ENCODE peak calls at places on chromosomes 6 and 20, in ten cellular contexts. U, E, K, C, S, P, Z, V, X and Y are unnamed samples.
A peak's percentile ranks its signal among the peaks of the same experiment; 100 is the strongest.

GRCh38 chr6:55888917-55889316 is 13.5 kb upstream of the BMP5 start:
- ATAC-seq in X (no peak), U (no peak), Z (no peak), C (no peak), V (no peak), S (no peak), E (no peak), P (no peak), K (no peak), Y (no peak)

GRCh38 chr6:45084257-45084656 is 243.9 kb upstream of the RUNX2 start:
- ATAC-seq in P (no peak), K (no peak), X (no peak), V (no peak), S (peak; percentile 40), Z (no peak), U (no peak), C (no peak), E (no peak), Y (no peak)

GRCh38 chr6:3075522-3076113 is 7.3 kb downstream of the RIPK1 start:
- ATAC-seq in E (no peak), S (no peak), U (peak; percentile 70), C (no peak), V (peak; percentile 82), K (peak; percentile 51), Z (no peak), X (peak; percentile 50), P (no peak), Y (no peak)

GRCh38 chr6:39076993-39077535 is 28.5 kb downstream of the GLP1R start:
- ATAC-seq in U (no peak), K (no peak), P (no peak), X (no peak), S (no peak), Z (no peak), V (no peak), E (no peak), C (no peak), Y (no peak)

GRCh38 chr6:21371676-21372161 is 221.8 kb upstream of the SOX4 start:
- ATAC-seq in X (no peak), S (no peak), V (no peak), P (peak; percentile 60), K (peak; percentile 66), E (no peak), U (no peak), Z (no peak), C (peak; percentile 79), Y (no peak)

GRCh38 chr6:133262804-133263203 is 21.6 kb downstream of the EYA4 start:
- ATAC-seq in V (no peak), C (no peak), K (no peak), P (no peak), X (no peak), Z (no peak), S (no peak), U (no peak), E (no peak), Y (no peak)

GRCh38 chr6:890995-891394 is 198.1 kb upstream of the EXOC2 start:
- ATAC-seq in P (no peak), U (no peak), V (no peak), Z (no peak), E (no peak), K (no peak), S (no peak), C (no peak), X (no peak), Y (no peak)

GRCh38 chr6:1630771-1631217 is 21.1 kb downstream of the FOXC1 start:
- ATAC-seq in U (no peak), S (no peak), C (no peak), Z (no peak), K (no peak), E (peak; percentile 90), X (no peak), V (no peak), P (no peak), Y (no peak)

GRCh38 chr20:11159728-11160127 is 485.9 kb upstream of the JAG1 start:
- ATAC-seq in E (no peak), S (no peak), P (no peak), Z (peak; percentile 72), K (no peak), X (no peak), U (no peak), V (no peak), C (peak; percentile 82), Y (no peak)

GRCh38 chr6:30819287-30819917 is 64.9 kb upstream of the DDR1 start:
- ATAC-seq in E (no peak), S (no peak), P (no peak), V (no peak), U (peak; percentile 18), Z (no peak), K (peak; percentile 43), X (peak; percentile 69), C (no peak), Y (no peak)

GRCh38 chr20:49259799-49260198 is 18.1 kb downstream of the ZNFX1 start:
- ATAC-seq in S (no peak), K (no peak), E (no peak), Z (no peak), V (no peak), P (no peak), C (no peak), U (no peak), X (no peak), Y (no peak)

GRCh38 chr6:84575264-84575663 is 189.1 kb downstream of the TBX18 start:
- ATAC-seq in K (peak; percentile 78), C (no peak), X (peak; percentile 82), Z (no peak), S (no peak), P (no peak), V (no peak), E (no peak), U (peak; percentile 67), Y (no peak)

GRCh38 chr6:63804381-63804956 is 168.9 kb downstream of the PHF3 start:
- ATAC-seq in E (no peak), K (peak; percentile 74), C (no peak), Z (no peak), X (no peak), U (no peak), S (no peak), V (no peak), P (no peak), Y (no peak)

GRCh38 chr20:17612287-17612974 is 42.6 kb downstream of the DSTN start:
- ATAC-seq in P (no peak), K (peak; percentile 10), V (peak; percentile 2), X (peak; percentile 77), E (peak; percentile 9), U (peak; percentile 82), C (peak; percentile 36), S (peak; percentile 67), Z (peak; percentile 30), Y (no peak)

GRCh38 chr6:157800420-157801237 is 22.4 kb upstream of the SNX9 start:
- ATAC-seq in V (no peak), P (no peak), E (no peak), U (peak; percentile 91), Z (no peak), S (peak; percentile 50), K (peak; percentile 97), X (peak; percentile 97), C (peak; percentile 41), Y (peak; percentile 97)

GRCh38 chr6:169648617-169649016 is 53.2 kb downstream of the WDR27 start:
- ATAC-seq in E (no peak), C (no peak), Z (no peak), V (no peak), X (no peak), S (no peak), P (no peak), U (no peak), K (no peak), Y (no peak)

GRCh38 chr6:100116409-100117194 is 122.6 kb upstream of the MCHR2 start:
- ATAC-seq in V (peak; percentile 91), K (peak; percentile 80), S (no peak), U (no peak), Z (no peak), X (peak; percentile 65), C (peak; percentile 64), E (no peak), P (no peak), Y (peak; percentile 44)

GRCh38 chr6:15266423-15266996 is 20.6 kb downstream of the JARID2 start:
- ATAC-seq in Z (no peak), S (peak; percentile 45), V (no peak), X (peak; percentile 39), K (no peak), E (peak; percentile 31), P (no peak), U (peak; percentile 53), C (peak; percentile 59), Y (no peak)

GRCh38 chr6:155832596-155832995 is 377.0 kb upstream of the NOX3 start:
- ATAC-seq in S (no peak), K (no peak), U (no peak), X (no peak), C (no peak), Z (no peak), P (no peak), V (no peak), E (no peak), Y (no peak)

GRCh38 chr6:13474360-13474759 is 13.0 kb downstream of the GFOD1 start:
- ATAC-seq in K (peak; percentile 94), X (no peak), C (no peak), V (no peak), E (no peak), Z (no peak), U (no peak), P (no peak), S (no peak), Y (no peak)

GRCh38 chr6:111030008-111031006 is 48.5 kb downstream of the RPF2 start:
- ATAC-seq in K (no peak), E (peak; percentile 24), U (no peak), P (peak; percentile 55), V (peak; percentile 24), X (no peak), S (no peak), C (peak; percentile 66), Z (no peak), Y (no peak)